ENCODE peak calls at places on chromosomes 3 and 15, in four cellular contexts. One of them, this sample, is unnamed.

GRCh38 chr3:23611737-23612295 is 193.9 kb upstream of the UBE2E1 start:
- DNase-seq in HepG2: no peak
- DNase-seq in IMR-90: peak
- DNase-seq in K562: no peak
- DNase-seq in this sample: no peak

GRCh38 chr3:73618461-73618860 is 6.3 kb downstream of the PDZRN3 start:
- DNase-seq in K562: no peak
- DNase-seq in HepG2: no peak
- DNase-seq in IMR-90: peak
- DNase-seq in this sample: no peak

GRCh38 chr3:67699877-67700276 is 45.5 kb upstream of the SUCLG2 start:
- DNase-seq in K562: no peak
- DNase-seq in HepG2: no peak
- DNase-seq in IMR-90: no peak
- DNase-seq in this sample: no peak

GRCh38 chr3:28139967-28140634 is 101.3 kb upstream of the CMC1 start:
- DNase-seq in K562: no peak
- DNase-seq in HepG2: peak
- DNase-seq in IMR-90: no peak
- DNase-seq in this sample: peak

GRCh38 chr3:133941390-133941789 is 45.7 kb upstream of the RAB6B start:
- DNase-seq in HepG2: no peak
- DNase-seq in K562: no peak
- DNase-seq in IMR-90: peak
- DNase-seq in this sample: no peak

GRCh38 chr15:94493176-94493575 is 261.8 kb downstream of the MCTP2 start:
- DNase-seq in K562: no peak
- DNase-seq in IMR-90: no peak
- DNase-seq in HepG2: no peak
- DNase-seq in this sample: no peak

GRCh38 chr3:112653209-112653871 is 12.4 kb upstream of the CCDC80 start:
- DNase-seq in K562: no peak
- DNase-seq in IMR-90: peak
- DNase-seq in HepG2: no peak
- DNase-seq in this sample: peak

GRCh38 chr3:55487376-55488241 is 503 bp upstream of the WNT5A start:
- DNase-seq in K562: no peak
- DNase-seq in HepG2: no peak
- DNase-seq in IMR-90: peak
- DNase-seq in this sample: peak

GRCh38 chr3:12807066-12807465 is 10.6 kb downstream of the CAND2 start:
- DNase-seq in IMR-90: no peak
- DNase-seq in HepG2: peak
- DNase-seq in K562: no peak
- DNase-seq in this sample: no peak

GRCh38 chr15:31774045-31774444 is 256.3 kb upstream of the CHRNA7 start:
- DNase-seq in HepG2: no peak
- DNase-seq in IMR-90: no peak
- DNase-seq in K562: no peak
- DNase-seq in this sample: no peak

GRCh38 chr15:59160880-59161593 is 45.6 kb upstream of the LDHAL6B start:
- DNase-seq in K562: peak
- DNase-seq in HepG2: peak
- DNase-seq in IMR-90: peak
- DNase-seq in this sample: peak

GRCh38 chr3:186532641-186533072 is 11.5 kb downstream of the CRYGS start:
- DNase-seq in IMR-90: no peak
- DNase-seq in K562: no peak
- DNase-seq in HepG2: no peak
- DNase-seq in this sample: no peak

GRCh38 chr3:190053919-190054672 is 66.6 kb downstream of the P3H2 start:
- DNase-seq in HepG2: no peak
- DNase-seq in K562: no peak
- DNase-seq in IMR-90: peak
- DNase-seq in this sample: peak

GRCh38 chr3:109224333-109224732 is 87.8 kb downstream of the C3orf85 start:
- DNase-seq in IMR-90: no peak
- DNase-seq in HepG2: peak
- DNase-seq in K562: peak
- DNase-seq in this sample: peak

DNA sequence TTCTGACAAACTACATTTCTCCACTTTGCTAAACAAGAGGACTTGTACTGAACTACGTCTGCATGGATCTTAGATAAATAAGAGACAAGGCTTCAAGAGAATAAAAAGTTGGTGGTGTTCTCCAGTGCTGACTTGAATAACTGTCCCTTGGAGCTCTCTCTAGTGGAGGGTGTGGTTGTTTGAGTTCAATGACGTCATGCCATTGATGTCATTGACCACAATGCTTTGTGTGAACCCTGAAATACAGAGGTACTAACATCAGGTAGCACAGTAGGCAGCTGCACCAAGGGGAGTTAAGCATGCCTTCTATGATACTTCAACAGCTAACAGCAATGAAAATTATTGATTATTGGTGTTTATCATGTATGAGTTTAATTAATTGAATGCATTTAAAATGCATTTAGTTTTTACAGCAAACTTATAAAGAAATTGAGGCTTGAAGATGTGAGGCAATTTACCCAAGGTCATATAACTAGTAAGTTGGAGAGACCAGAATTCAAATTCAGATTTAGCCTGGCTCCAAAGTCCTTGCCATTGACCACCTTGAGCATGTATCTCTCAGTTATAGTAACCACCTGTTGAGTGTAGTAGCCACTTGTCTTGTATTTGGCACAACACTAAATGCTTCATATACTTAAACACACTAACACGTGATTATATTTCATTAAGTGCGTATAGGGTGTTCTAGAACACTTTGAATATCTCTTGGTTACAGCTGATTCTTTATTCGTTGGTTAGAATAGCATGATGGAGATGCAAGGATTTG is 126.0 kb upstream of the ANKRD28 start:
- DNase-seq in HepG2: no peak
- DNase-seq in IMR-90: peak
- DNase-seq in K562: peak
- DNase-seq in this sample: peak
- TF ChIP-seq MAZ in HepG2: no peak
- TF ChIP-seq MAZ in IMR-90: no peak
- TF ChIP-seq MAZ in K562: no peak
- TF ChIP-seq MAZ in this sample: no peak

GRCh38 chr15:25892126-25892525 is 29.0 kb upstream of the ATP10A start:
- DNase-seq in K562: no peak
- DNase-seq in HepG2: no peak
- DNase-seq in IMR-90: peak
- DNase-seq in this sample: no peak
- TF ChIP-seq MAZ in K562: no peak
- TF ChIP-seq MAZ in HepG2: no peak
- TF ChIP-seq MAZ in IMR-90: no peak
- TF ChIP-seq MAZ in this sample: no peak

GRCh38 chr3:53805463-53806159 is 40.6 kb downstream of the CHDH start:
- DNase-seq in IMR-90: no peak
- DNase-seq in HepG2: no peak
- DNase-seq in K562: no peak
- DNase-seq in this sample: no peak
- TF ChIP-seq MAZ in IMR-90: no peak
- TF ChIP-seq MAZ in HepG2: no peak
- TF ChIP-seq MAZ in K562: no peak
- TF ChIP-seq MAZ in this sample: no peak

GRCh38 chr15:76165951-76166350 is 106.2 kb downstream of the TMEM266 start:
- DNase-seq in K562: no peak
- DNase-seq in HepG2: no peak
- DNase-seq in IMR-90: no peak
- DNase-seq in this sample: no peak

GRCh38 chr15:76169792-76170425 is 110.1 kb downstream of the TMEM266 start:
- DNase-seq in K562: no peak
- DNase-seq in IMR-90: no peak
- DNase-seq in HepG2: no peak
- DNase-seq in this sample: no peak

GRCh38 chr15:76170426-76170800 is 110.6 kb downstream of the TMEM266 start:
- DNase-seq in IMR-90: no peak
- DNase-seq in HepG2: no peak
- DNase-seq in K562: no peak
- DNase-seq in this sample: no peak

GRCh38 chr15:76169013-76169412 is 109.2 kb downstream of the TMEM266 start:
- DNase-seq in IMR-90: peak
- DNase-seq in HepG2: no peak
- DNase-seq in K562: peak
- DNase-seq in this sample: no peak

DNA sequence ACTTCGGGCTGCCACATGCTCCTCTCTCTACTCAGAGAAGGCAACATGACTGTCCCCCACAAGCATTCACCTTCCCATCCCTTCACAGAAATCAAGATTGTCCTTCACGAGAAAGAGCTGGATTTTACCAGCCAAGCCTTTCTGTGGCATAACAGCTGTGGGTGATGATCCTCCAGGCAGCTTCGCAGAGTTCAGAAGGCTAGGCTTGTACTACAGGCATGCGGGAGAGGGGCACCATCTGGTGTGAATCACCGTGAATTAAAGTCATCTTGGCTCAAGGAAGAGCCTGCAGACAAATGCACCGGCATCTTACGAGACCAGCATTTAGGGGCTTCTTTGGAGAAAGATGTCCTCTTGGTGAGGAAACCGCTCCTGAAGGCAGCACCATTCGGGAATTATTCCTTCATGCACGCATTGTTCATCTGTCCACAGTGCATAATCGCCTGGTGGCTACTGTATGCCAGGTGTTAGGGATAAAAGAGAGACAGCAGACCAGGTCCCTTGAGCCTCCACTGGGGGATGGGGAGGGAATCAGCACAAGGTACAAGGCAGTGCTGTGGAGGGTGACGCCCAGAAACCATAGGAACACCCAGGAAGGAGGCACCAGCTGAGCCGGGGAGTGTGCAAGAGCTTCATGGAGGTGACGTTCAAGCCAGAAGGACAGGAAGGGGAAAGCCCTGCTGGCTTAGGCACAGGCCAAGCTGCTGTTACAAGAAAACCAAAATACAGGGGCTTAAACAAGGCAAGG is 108.6 kb downstream of the TMEM266 start:
- DNase-seq in HepG2: no peak
- DNase-seq in K562: no peak
- DNase-seq in IMR-90: no peak
- DNase-seq in this sample: no peak
- TF ChIP-seq MAZ in HepG2: no peak
- TF ChIP-seq MAZ in K562: no peak
- TF ChIP-seq MAZ in IMR-90: no peak
- TF ChIP-seq MAZ in this sample: no peak

GRCh38 chr3:64184621-64185020 is 40.6 kb downstream of the PRICKLE2 start:
- DNase-seq in IMR-90: peak
- DNase-seq in K562: no peak
- DNase-seq in HepG2: no peak
- DNase-seq in this sample: no peak
- TF ChIP-seq MAZ in IMR-90: no peak
- TF ChIP-seq MAZ in K562: no peak
- TF ChIP-seq MAZ in HepG2: no peak
- TF ChIP-seq MAZ in this sample: no peak